ENCODE peak calls at places on chromosomes 13 and 19, in six cellular contexts. U is left ventricle myocardium inferior; F is SK-N-SH; S is tibial nerve; X is effector memory CD4-positive, alpha-beta T cell; A is neural progenitor cell. N is an unnamed sample. For H3K4me1, the result is how much of the 10 kb centered on the place peaks cover.

GRCh38 chr13:39881887-39882286 is 226.4 kb downstream of the COG6 start:
- DNase-seq in U (no peak), X (no peak), A (no peak), S (no peak), F (no peak), N (no peak)

GRCh38 chr13:23871616-23872220 is 17.5 kb downstream of the MIPEP start:
- DNase-seq in X (no peak), F (peak), S (no peak), U (no peak), A (peak), N (no peak)

GRCh38 chr13:59441596-59442280 is 722.0 kb downstream of the DIAPH3 start:
- DNase-seq in A (no peak), X (no peak), U (no peak), S (no peak), F (no peak), N (no peak)

GRCh38 chr19:47729468-47729798 is 15.9 kb upstream of the NOP53 start:
- DNase-seq in S (peak), F (no peak), A (peak), X (no peak), U (peak), N (peak)

GRCh38 chr13:52459668-52460067 is 4.4 kb downstream of the CKAP2 start:
- DNase-seq in F (no peak), S (no peak), X (no peak), A (no peak), U (no peak), N (no peak)

GRCh38 chr13:80454245-80454644 is 113.3 kb upstream of the SPRY2 start:
- DNase-seq in A (no peak), S (no peak), F (no peak), X (no peak), U (no peak), N (no peak)

GRCh38 chr13:52127378-52127777 is 1.5 kb downstream of the NEK5 start:
- DNase-seq in U (no peak), X (no peak), A (no peak), S (no peak), F (no peak), N (no peak)

GRCh38 chr13:114030666-114031610 is 57.1 kb upstream of the C13orf46 start:
- DNase-seq in U (no peak), F (no peak), S (no peak), A (no peak), X (no peak), N (no peak)

GRCh38 chr19:14248578-14249011 is 42.6 kb upstream of the ADGRL1 start:
- DNase-seq in F (peak), A (peak), U (peak), X (no peak), S (peak), N (peak)

GRCh38 chr13:113288880-113289279 is 8.2 kb upstream of the LAMP1 start:
- DNase-seq in X (no peak), U (no peak), S (no peak), F (no peak), A (no peak), N (no peak)

GRCh38 chr13:33633701-33634525 is 184.0 kb upstream of the RFC3 start:
- DNase-seq in A (no peak), U (no peak), S (no peak), F (no peak), X (no peak), N (no peak)

GRCh38 chr19:45470147-45471081 is 2.6 kb downstream of the FOSB start:
- DNase-seq in S (no peak), F (no peak), X (peak), A (no peak), U (no peak), N (peak)

GRCh38 chr19:45523642-45524256 is 16.5 kb downstream of the VASP start:
- DNase-seq in A (peak), S (no peak), X (peak), U (peak), F (peak), N (peak)

GRCh38 chr19:48992571-48993174 is 436 bp downstream of the GYS1 start:
- DNase-seq in A (no peak), S (no peak), F (peak), U (no peak), X (no peak), N (peak)

GRCh38 chr13:71525004-71525403 is 342.0 kb downstream of the DACH1 start:
- DNase-seq in S (no peak), F (no peak), A (no peak), X (no peak), U (no peak), N (no peak)

GRCh38 chr19:19064811-19065745 is 1.3 kb downstream of the SLC25A42 start:
- DNase-seq in U (no peak), A (no peak), S (no peak), X (no peak), F (peak), N (peak)

GRCh38 chr13:101691326-101691725 is 238.9 kb downstream of the ITGBL1 start:
- DNase-seq in F (no peak), X (no peak), A (no peak), S (no peak), U (no peak), N (no peak)

GRCh38 chr19:38023661-38024574 is 116.9 kb downstream of the SIPA1L3 start:
- DNase-seq in X (no peak), U (no peak), S (no peak), F (no peak), A (no peak), N (no peak)

GRCh38 chr19:33437351-33438015 is 64.0 kb downstream of the CEBPG start:
- DNase-seq in X (no peak), F (peak), U (peak), A (no peak), S (no peak), N (no peak)

GRCh38 chr13:77333521-77334083 is 6.7 kb upstream of the MYCBP2 start:
- DNase-seq in U (no peak), X (no peak), S (no peak), F (peak), A (no peak), N (no peak)

GRCh38 chr13:109672545-109672944 is 113.8 kb downstream of the IRS2 start:
- DNase-seq in X (no peak), U (no peak), F (no peak), S (no peak), A (peak), N (no peak)

GRCh38 chr13:35925669-35926068 is 205.5 kb downstream of the DCLK1 start:
- DNase-seq in A (no peak), U (no peak), S (no peak), F (no peak), X (no peak), N (no peak)

GRCh38 chr13:42497798-42498197 is 76.2 kb upstream of the TNFSF11 start:
- DNase-seq in F (no peak), X (no peak), U (no peak), A (no peak), S (no peak), N (no peak)

GRCh38 chr13:41034862-41035261 is 15.7 kb upstream of the ELF1 start:
- DNase-seq in X (no peak), A (no peak), F (no peak), U (no peak), S (no peak), N (no peak)

GRCh38 chr19:35722461-35722860 is 4.7 kb downstream of the KMT2B start:
- DNase-seq in S (no peak), A (no peak), F (no peak), U (no peak), X (no peak), N (no peak)

GRCh38 chr13:110346661-110347067 is 39.6 kb downstream of the COL4A2 start:
- DNase-seq in X (no peak), A (no peak), U (no peak), S (no peak), F (no peak), N (peak)

GRCh38 chr13:50081106-50081898 is 66.1 kb downstream of the KCNRG start:
- DNase-seq in S (no peak), U (peak), A (peak), F (peak), X (peak), N (peak)

GRCh38 chr19:20078696-20079095 is 896 bp downstream of the ZNF90 start:
- DNase-seq in U (peak), S (no peak), A (peak), X (no peak), F (peak), N (peak)

GRCh38 chr19:40588926-40589569 is 12.1 kb upstream of the LTBP4 start:
- DNase-seq in X (no peak), S (no peak), U (no peak), F (no peak), A (no peak), N (no peak)

DNA sequence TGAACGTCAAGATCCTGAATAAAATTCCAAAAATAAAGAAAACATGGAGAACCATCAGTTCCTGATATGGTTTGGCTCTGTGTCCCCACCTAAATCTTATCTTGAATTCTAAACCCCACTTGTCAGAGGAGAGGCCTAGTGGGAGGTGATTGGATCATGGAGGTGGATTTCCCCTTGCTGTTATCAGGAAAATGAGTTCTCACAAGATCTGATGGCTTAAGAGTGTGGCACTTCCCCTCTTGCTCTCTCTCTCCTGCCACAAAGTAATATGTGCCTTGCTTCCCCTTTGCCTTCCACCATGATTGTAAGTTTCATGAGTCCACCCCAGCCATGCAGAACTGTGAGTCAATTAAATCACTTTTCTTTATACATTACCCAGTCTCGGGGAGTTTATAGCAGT is 827.4 kb downstream of the GPC5 start:
- DNase-seq in F (no peak), U (no peak), S (no peak), A (no peak), X (no peak), N (no peak)
- H3K4me1 ChIP-seq in F (under half), U (under half), S (under half), A (under half), X (under half), N (under half)

GRCh38 chr19:3459322-3459881 is 20.9 kb downstream of the SMIM24 start:
- DNase-seq in U (peak), S (peak), X (no peak), F (peak), A (no peak), N (peak)

GRCh38 chr19:3457531-3458228 is 22.6 kb downstream of the SMIM24 start:
- DNase-seq in A (no peak), F (no peak), U (peak), X (no peak), S (no peak), N (no peak)

GRCh38 chr19:3456925-3457530 is 23.3 kb downstream of the SMIM24 start:
- DNase-seq in F (no peak), S (no peak), A (no peak), U (no peak), X (no peak), N (no peak)

GRCh38 chr19:3458595-3459284 is 21.6 kb downstream of the SMIM24 start:
- DNase-seq in U (no peak), S (no peak), X (no peak), F (peak), A (peak), N (no peak)

GRCh38 chr19:3458229-3458555 is 22.1 kb downstream of the SMIM24 start:
- DNase-seq in U (no peak), F (no peak), S (no peak), A (peak), X (no peak), N (no peak)
- H3K4me1 ChIP-seq in U (under half), F (under half), S (under half), A (under half), X (under half), N (under half)

DNA sequence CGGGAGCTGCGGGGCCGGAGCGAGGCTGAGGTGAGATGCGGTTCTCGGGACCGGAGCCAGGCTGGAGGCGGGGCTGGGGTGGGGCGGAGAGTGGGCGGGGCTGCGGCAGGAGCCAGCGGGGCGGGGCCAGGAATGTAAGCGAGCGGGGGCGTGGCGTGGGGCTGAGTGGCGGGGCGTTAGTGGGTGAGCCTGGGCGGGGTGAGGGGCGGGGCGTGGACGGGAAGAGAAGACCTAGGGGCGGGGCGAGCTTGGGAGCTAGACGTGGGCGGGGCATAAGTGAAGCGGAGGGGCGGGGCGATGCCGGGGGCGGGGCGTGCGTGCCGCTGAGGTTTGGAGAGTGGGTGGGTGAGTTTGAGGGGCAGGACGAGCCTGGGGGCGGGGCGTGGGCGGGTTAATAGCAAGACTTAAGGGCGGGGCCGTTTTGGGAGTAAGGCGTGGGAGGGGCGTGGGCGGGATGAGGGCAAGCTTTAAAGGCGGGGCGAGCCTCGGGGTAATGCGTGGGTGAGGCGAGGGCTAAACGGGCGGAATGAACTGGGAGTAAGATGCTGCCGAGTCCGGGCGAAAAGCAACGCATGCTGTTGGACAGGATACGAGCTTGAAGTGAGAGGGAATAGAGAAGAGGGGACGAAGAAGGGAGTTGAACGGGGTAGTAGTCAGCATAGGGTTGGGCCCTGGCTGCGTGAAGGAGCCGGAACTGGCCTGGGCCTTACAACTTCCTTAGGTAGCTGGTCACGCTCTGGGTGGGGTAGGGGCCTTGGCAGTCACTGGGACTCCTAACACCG is 573 bp downstream of the SNAPC2 start:
- DNase-seq in U (peak), X (peak), A (peak), F (peak), S (peak), N (peak)
- H3K4me1 ChIP-seq in U (half or more), X (half or more), A (under half), F (under half), S (under half), N (under half)

DNA sequence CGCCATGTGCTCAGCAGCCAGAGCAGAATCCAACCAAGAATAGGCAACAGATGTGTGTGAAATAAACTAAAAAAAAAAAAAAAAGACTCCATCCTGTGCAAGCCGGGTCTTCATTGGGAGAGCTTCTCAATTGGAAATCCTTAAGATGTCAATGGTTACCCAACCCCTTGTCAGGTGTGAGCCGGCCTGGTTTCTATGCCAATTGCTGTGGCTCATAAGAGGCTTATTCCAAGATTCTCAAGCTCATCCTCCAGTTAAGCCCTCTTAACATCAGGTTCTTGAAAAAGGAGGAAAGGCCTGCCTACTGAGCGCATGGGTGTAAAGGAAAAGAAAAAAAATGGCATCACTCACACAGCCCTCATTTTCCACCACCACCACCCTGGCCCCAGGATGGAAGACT is 1084.6 kb downstream of the UQCRFS1 start:
- DNase-seq in X (no peak), F (no peak), S (no peak), U (no peak), A (peak), N (no peak)
- H3K4me1 ChIP-seq in X (under half), F (under half), S (under half), U (under half), A (under half), N (under half)